ENCODE peak calls at places on chromosomes 3 and 15, in nine cellular contexts. One of them, this sample, is unnamed.

GRCh38 chr3:184765730-184766074 is 46.3 kb upstream of the VPS8 start:
- DNase-seq in lower leg skin: no peak
- DNase-seq in esophagus squamous epithelium: no peak
- DNase-seq in thoracic aorta: no peak
- DNase-seq in cardiac fibroblast: no peak
- DNase-seq in tibial nerve: no peak
- DNase-seq in uterus: no peak
- DNase-seq in mucosa of descending colon: no peak
- DNase-seq in upper lobe of right lung: no peak
- DNase-seq in this sample: no peak

GRCh38 chr15:66730168-66731014 is 28.4 kb downstream of the SMAD6 start:
- DNase-seq in esophagus squamous epithelium: no peak
- DNase-seq in tibial nerve: no peak
- DNase-seq in lower leg skin: no peak
- DNase-seq in cardiac fibroblast: no peak
- DNase-seq in mucosa of descending colon: no peak
- DNase-seq in uterus: no peak
- DNase-seq in thoracic aorta: no peak
- DNase-seq in upper lobe of right lung: no peak
- DNase-seq in this sample: no peak

GRCh38 chr15:96344706-96345559 is 14.4 kb downstream of the NR2F2 start:
- DNase-seq in tibial nerve: no peak
- DNase-seq in esophagus squamous epithelium: no peak
- DNase-seq in lower leg skin: no peak
- DNase-seq in uterus: no peak
- DNase-seq in cardiac fibroblast: no peak
- DNase-seq in thoracic aorta: no peak
- DNase-seq in mucosa of descending colon: no peak
- DNase-seq in upper lobe of right lung: no peak
- DNase-seq in this sample: no peak

GRCh38 chr3:61218508-61218907 is 32.7 kb downstream of the FHIT start:
- DNase-seq in tibial nerve: no peak
- DNase-seq in esophagus squamous epithelium: no peak
- DNase-seq in uterus: no peak
- DNase-seq in cardiac fibroblast: no peak
- DNase-seq in mucosa of descending colon: no peak
- DNase-seq in thoracic aorta: no peak
- DNase-seq in upper lobe of right lung: no peak
- DNase-seq in lower leg skin: no peak
- DNase-seq in this sample: no peak

GRCh38 chr15:50854594-50855490 is 53.6 kb upstream of the AP4E1 start:
- DNase-seq in cardiac fibroblast: no peak
- DNase-seq in mucosa of descending colon: no peak
- DNase-seq in thoracic aorta: no peak
- DNase-seq in uterus: no peak
- DNase-seq in lower leg skin: no peak
- DNase-seq in esophagus squamous epithelium: no peak
- DNase-seq in upper lobe of right lung: no peak
- DNase-seq in tibial nerve: no peak
- DNase-seq in this sample: peak; percentile 32

GRCh38 chr15:92665100-92665555 is 9.6 kb upstream of the FAM174B start:
- DNase-seq in upper lobe of right lung: no peak
- DNase-seq in thoracic aorta: no peak
- DNase-seq in uterus: no peak
- DNase-seq in cardiac fibroblast: peak; percentile 87
- DNase-seq in esophagus squamous epithelium: no peak
- DNase-seq in tibial nerve: no peak
- DNase-seq in mucosa of descending colon: no peak
- DNase-seq in lower leg skin: no peak
- DNase-seq in this sample: no peak

GRCh38 chr15:28901987-28902745 is 16.4 kb downstream of the APBA2 start:
- DNase-seq in mucosa of descending colon: no peak
- DNase-seq in lower leg skin: no peak
- DNase-seq in uterus: no peak
- DNase-seq in thoracic aorta: no peak
- DNase-seq in cardiac fibroblast: no peak
- DNase-seq in tibial nerve: no peak
- DNase-seq in upper lobe of right lung: peak; percentile 43
- DNase-seq in esophagus squamous epithelium: no peak
- DNase-seq in this sample: no peak

GRCh38 chr15:52318729-52319500 is 23.3 kb upstream of the MYO5C start:
- DNase-seq in lower leg skin: no peak
- DNase-seq in upper lobe of right lung: peak; percentile 79
- DNase-seq in thoracic aorta: no peak
- DNase-seq in mucosa of descending colon: no peak
- DNase-seq in uterus: no peak
- DNase-seq in cardiac fibroblast: peak; percentile 21
- DNase-seq in esophagus squamous epithelium: no peak
- DNase-seq in tibial nerve: no peak
- DNase-seq in this sample: peak; percentile 12

GRCh38 chr3:156304406-156304805 is 184.0 kb downstream of the KCNAB1 start:
- DNase-seq in uterus: no peak
- DNase-seq in lower leg skin: no peak
- DNase-seq in esophagus squamous epithelium: no peak
- DNase-seq in cardiac fibroblast: peak; percentile 71
- DNase-seq in thoracic aorta: no peak
- DNase-seq in mucosa of descending colon: no peak
- DNase-seq in tibial nerve: no peak
- DNase-seq in upper lobe of right lung: no peak
- DNase-seq in this sample: no peak

GRCh38 chr3:18246336-18247060 is 178.6 kb downstream of the SATB1 start:
- DNase-seq in upper lobe of right lung: no peak
- DNase-seq in mucosa of descending colon: no peak
- DNase-seq in lower leg skin: no peak
- DNase-seq in uterus: no peak
- DNase-seq in thoracic aorta: no peak
- DNase-seq in tibial nerve: no peak
- DNase-seq in esophagus squamous epithelium: no peak
- DNase-seq in cardiac fibroblast: no peak
- DNase-seq in this sample: no peak

GRCh38 chr15:76150508-76150907 is 90.7 kb downstream of the TMEM266 start:
- DNase-seq in esophagus squamous epithelium: no peak
- DNase-seq in uterus: no peak
- DNase-seq in cardiac fibroblast: no peak
- DNase-seq in mucosa of descending colon: no peak
- DNase-seq in tibial nerve: no peak
- DNase-seq in thoracic aorta: no peak
- DNase-seq in lower leg skin: no peak
- DNase-seq in upper lobe of right lung: no peak
- DNase-seq in this sample: no peak

GRCh38 chr3:35674451-35675109 is 35.3 kb downstream of the ARPP21 start:
- DNase-seq in esophagus squamous epithelium: no peak
- DNase-seq in uterus: no peak
- DNase-seq in lower leg skin: no peak
- DNase-seq in upper lobe of right lung: no peak
- DNase-seq in thoracic aorta: no peak
- DNase-seq in mucosa of descending colon: no peak
- DNase-seq in cardiac fibroblast: no peak
- DNase-seq in tibial nerve: no peak
- DNase-seq in this sample: no peak

GRCh38 chr3:35677797-35678196 is 38.5 kb downstream of the ARPP21 start:
- DNase-seq in tibial nerve: no peak
- DNase-seq in upper lobe of right lung: no peak
- DNase-seq in lower leg skin: no peak
- DNase-seq in uterus: no peak
- DNase-seq in mucosa of descending colon: no peak
- DNase-seq in esophagus squamous epithelium: no peak
- DNase-seq in cardiac fibroblast: peak; percentile 48
- DNase-seq in thoracic aorta: no peak
- DNase-seq in this sample: no peak

GRCh38 chr3:35675621-35676020 is 36.3 kb downstream of the ARPP21 start:
- DNase-seq in cardiac fibroblast: no peak
- DNase-seq in lower leg skin: no peak
- DNase-seq in thoracic aorta: no peak
- DNase-seq in esophagus squamous epithelium: no peak
- DNase-seq in upper lobe of right lung: no peak
- DNase-seq in uterus: no peak
- DNase-seq in mucosa of descending colon: no peak
- DNase-seq in tibial nerve: no peak
- DNase-seq in this sample: no peak

GRCh38 chr3:35673017-35673416 is 33.7 kb downstream of the ARPP21 start:
- DNase-seq in upper lobe of right lung: no peak
- DNase-seq in cardiac fibroblast: no peak
- DNase-seq in uterus: no peak
- DNase-seq in tibial nerve: no peak
- DNase-seq in esophagus squamous epithelium: no peak
- DNase-seq in thoracic aorta: no peak
- DNase-seq in mucosa of descending colon: no peak
- DNase-seq in lower leg skin: no peak
- DNase-seq in this sample: no peak

GRCh38 chr3:35675206-35675605 is 35.9 kb downstream of the ARPP21 start:
- DNase-seq in uterus: no peak
- DNase-seq in tibial nerve: no peak
- DNase-seq in lower leg skin: no peak
- DNase-seq in mucosa of descending colon: no peak
- DNase-seq in thoracic aorta: no peak
- DNase-seq in cardiac fibroblast: peak; percentile 9
- DNase-seq in upper lobe of right lung: no peak
- DNase-seq in esophagus squamous epithelium: no peak
- DNase-seq in this sample: no peak
- TF ChIP-seq CTCF in uterus: no peak
- TF ChIP-seq CTCF in tibial nerve: no peak
- TF ChIP-seq CTCF in lower leg skin: no peak
- TF ChIP-seq CTCF in mucosa of descending colon: no peak
- TF ChIP-seq CTCF in thoracic aorta: no peak
- TF ChIP-seq CTCF in cardiac fibroblast: no peak
- TF ChIP-seq CTCF in upper lobe of right lung: no peak
- TF ChIP-seq CTCF in esophagus squamous epithelium: no peak
- TF ChIP-seq CTCF in this sample: no peak

GRCh38 chr15:38242055-38242454 is 10.6 kb upstream of the SPRED1 start:
- DNase-seq in thoracic aorta: no peak
- DNase-seq in upper lobe of right lung: no peak
- DNase-seq in esophagus squamous epithelium: no peak
- DNase-seq in lower leg skin: no peak
- DNase-seq in mucosa of descending colon: no peak
- DNase-seq in tibial nerve: no peak
- DNase-seq in cardiac fibroblast: no peak
- DNase-seq in uterus: no peak
- DNase-seq in this sample: no peak
- H3K4me3 ChIP-seq in thoracic aorta: no peak overlapping the region
- H3K4me3 ChIP-seq in upper lobe of right lung: no peak overlapping the region
- H3K4me3 ChIP-seq in esophagus squamous epithelium: no peak overlapping the region
- H3K4me3 ChIP-seq in lower leg skin: no peak overlapping the region
- H3K4me3 ChIP-seq in mucosa of descending colon: no peak overlapping the region
- H3K4me3 ChIP-seq in tibial nerve: no peak overlapping the region
- H3K4me3 ChIP-seq in cardiac fibroblast: no peak overlapping the region
- H3K4me3 ChIP-seq in uterus: no peak overlapping the region
- H3K4me3 ChIP-seq in this sample: no peak overlapping the region

GRCh38 chr3:116863270-116863770 is 153.7 kb downstream of the TUSC7 start:
- DNase-seq in thoracic aorta: no peak
- DNase-seq in mucosa of descending colon: no peak
- DNase-seq in tibial nerve: no peak
- DNase-seq in lower leg skin: no peak
- DNase-seq in uterus: no peak
- DNase-seq in cardiac fibroblast: no peak
- DNase-seq in esophagus squamous epithelium: no peak
- DNase-seq in upper lobe of right lung: no peak
- DNase-seq in this sample: no peak

GRCh38 chr3:116864627-116864927 is 155.0 kb downstream of the TUSC7 start:
- DNase-seq in lower leg skin: no peak
- DNase-seq in uterus: no peak
- DNase-seq in mucosa of descending colon: no peak
- DNase-seq in esophagus squamous epithelium: no peak
- DNase-seq in thoracic aorta: no peak
- DNase-seq in upper lobe of right lung: no peak
- DNase-seq in tibial nerve: no peak
- DNase-seq in cardiac fibroblast: no peak
- DNase-seq in this sample: no peak

DNA sequence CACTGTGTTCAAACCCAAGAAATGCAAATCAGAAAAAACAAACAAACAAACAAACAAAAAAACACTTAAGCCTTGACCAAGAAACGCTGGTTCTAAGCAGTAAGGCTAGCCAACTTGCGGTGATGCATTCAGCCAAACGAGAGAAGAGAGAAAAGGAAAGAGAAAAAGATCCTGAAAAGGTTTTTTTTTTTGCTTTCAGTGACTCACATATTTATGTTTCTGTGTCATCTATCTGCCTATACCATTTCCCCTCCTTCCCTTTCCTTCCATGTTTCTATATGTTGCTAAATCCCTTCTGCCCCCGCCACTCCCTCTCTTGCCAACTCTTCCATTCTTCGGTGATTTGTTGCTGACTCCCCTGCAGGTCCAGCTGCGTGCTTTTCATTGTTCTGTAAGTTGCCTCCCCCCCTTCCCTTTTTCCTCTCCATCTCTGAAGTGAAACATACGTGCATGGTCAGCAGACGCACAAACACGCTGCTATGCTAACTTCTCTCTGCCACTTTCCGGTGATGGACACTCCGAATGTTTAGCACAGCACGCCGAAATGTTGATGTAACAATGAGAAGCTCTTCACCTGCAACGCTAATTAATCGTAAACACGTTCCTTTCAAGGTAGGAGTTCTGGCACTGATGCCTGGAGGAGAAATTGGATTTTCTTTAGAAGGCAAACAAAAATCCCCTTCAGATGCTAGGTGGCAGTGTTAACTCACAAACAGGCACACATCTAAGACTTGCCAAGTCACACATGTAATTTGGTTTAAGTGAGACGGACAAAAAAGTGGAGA is 154.5 kb downstream of the TUSC7 start:
- DNase-seq in upper lobe of right lung: no peak
- DNase-seq in cardiac fibroblast: peak; percentile 57
- DNase-seq in uterus: no peak
- DNase-seq in tibial nerve: no peak
- DNase-seq in mucosa of descending colon: no peak
- DNase-seq in lower leg skin: no peak
- DNase-seq in thoracic aorta: no peak
- DNase-seq in esophagus squamous epithelium: no peak
- DNase-seq in this sample: peak; percentile 3
- TF ChIP-seq CTCF in upper lobe of right lung: peak; percentile 41
- TF ChIP-seq CTCF in cardiac fibroblast: peak; percentile 42
- TF ChIP-seq CTCF in uterus: peak; percentile 41
- TF ChIP-seq CTCF in tibial nerve: peak; percentile 30
- TF ChIP-seq CTCF in mucosa of descending colon: no peak
- TF ChIP-seq CTCF in lower leg skin: no peak
- TF ChIP-seq CTCF in thoracic aorta: peak; percentile 53
- TF ChIP-seq CTCF in esophagus squamous epithelium: no peak
- TF ChIP-seq CTCF in this sample: peak; percentile 59

GRCh38 chr15:44066211-44066827 is 128.8 kb downstream of the FRMD5 start:
- DNase-seq in lower leg skin: peak; percentile 22
- DNase-seq in upper lobe of right lung: no peak
- DNase-seq in tibial nerve: no peak
- DNase-seq in esophagus squamous epithelium: no peak
- DNase-seq in thoracic aorta: no peak
- DNase-seq in mucosa of descending colon: no peak
- DNase-seq in uterus: no peak
- DNase-seq in cardiac fibroblast: peak; percentile 83
- DNase-seq in this sample: peak; percentile 29

GRCh38 chr15:44069489-44069888 is 125.6 kb downstream of the FRMD5 start:
- DNase-seq in uterus: no peak
- DNase-seq in cardiac fibroblast: no peak
- DNase-seq in upper lobe of right lung: no peak
- DNase-seq in mucosa of descending colon: no peak
- DNase-seq in tibial nerve: no peak
- DNase-seq in esophagus squamous epithelium: no peak
- DNase-seq in thoracic aorta: no peak
- DNase-seq in lower leg skin: no peak
- DNase-seq in this sample: no peak

GRCh38 chr15:44064706-44065105 is 130.4 kb downstream of the FRMD5 start:
- DNase-seq in thoracic aorta: no peak
- DNase-seq in esophagus squamous epithelium: no peak
- DNase-seq in upper lobe of right lung: no peak
- DNase-seq in mucosa of descending colon: no peak
- DNase-seq in uterus: no peak
- DNase-seq in lower leg skin: no peak
- DNase-seq in tibial nerve: no peak
- DNase-seq in cardiac fibroblast: no peak
- DNase-seq in this sample: no peak

GRCh38 chr15:44068346-44068745 is 126.7 kb downstream of the FRMD5 start:
- DNase-seq in esophagus squamous epithelium: no peak
- DNase-seq in tibial nerve: no peak
- DNase-seq in lower leg skin: no peak
- DNase-seq in upper lobe of right lung: no peak
- DNase-seq in mucosa of descending colon: no peak
- DNase-seq in thoracic aorta: no peak
- DNase-seq in uterus: no peak
- DNase-seq in cardiac fibroblast: no peak
- DNase-seq in this sample: no peak
- H3K4me3 ChIP-seq in esophagus squamous epithelium: no peak overlapping the region
- H3K4me3 ChIP-seq in tibial nerve: no peak overlapping the region
- H3K4me3 ChIP-seq in lower leg skin: no peak overlapping the region
- H3K4me3 ChIP-seq in upper lobe of right lung: no peak overlapping the region
- H3K4me3 ChIP-seq in mucosa of descending colon: no peak overlapping the region
- H3K4me3 ChIP-seq in thoracic aorta: no peak overlapping the region
- H3K4me3 ChIP-seq in uterus: no peak overlapping the region
- H3K4me3 ChIP-seq in cardiac fibroblast: no peak overlapping the region
- H3K4me3 ChIP-seq in this sample: no peak overlapping the region

This sample was measured in epithelial cell of proximal tubule.